ENCODE peak calls at places on chromosomes 6 and 20, in four cellular contexts. K is HCT116, V is GM12865, M is lower lobe of right lung. D is an unnamed sample.

GRCh38 chr20:12965880-12966270 is 42.9 kb upstream of the SPTLC3 start:
- DNase-seq in K (no peak), V (no peak), M (no peak), D (no peak)

GRCh38 chr6:156131221-156131903 is 645.8 kb upstream of the ARID1B start:
- DNase-seq in K (no peak), V (peak), M (no peak), D (peak)

GRCh38 chr6:75893776-75894152 is 144.7 kb downstream of the MYO6 start:
- DNase-seq in K (no peak), V (no peak), M (no peak), D (no peak)

GRCh38 chr6:1068905-1069304 is 243.0 kb upstream of the FOXQ1 start:
- DNase-seq in K (no peak), V (no peak), M (no peak), D (no peak)

GRCh38 chr6:155117266-155117665 is 122.2 kb downstream of the TIAM2 start:
- DNase-seq in K (no peak), V (no peak), M (no peak), D (no peak)

GRCh38 chr6:24273471-24273870 is 84.4 kb downstream of the DCDC2 start:
- DNase-seq in K (no peak), V (no peak), M (no peak), D (no peak)

GRCh38 chr6:138105446-138105845 is 1.8 kb downstream of the PERP start:
- DNase-seq in K (no peak), V (no peak), M (no peak), D (no peak)

GRCh38 chr6:34284563-34285545 is 36.0 kb upstream of the SMIM29 start:
- DNase-seq in K (no peak), V (peak), M (peak), D (no peak)

GRCh38 chr20:53216856-53217576 is 244.9 kb downstream of the TSHZ2 start:
- DNase-seq in K (peak), V (peak), M (peak), D (peak)

GRCh38 chr6:148789991-148790390 is 43.2 kb downstream of the UST start:
- DNase-seq in K (no peak), V (no peak), M (no peak), D (no peak)

GRCh38 chr20:1654994-1655393 is 2.6 kb downstream of the SIRPG start:
- DNase-seq in K (no peak), V (no peak), M (no peak), D (no peak)

GRCh38 chr6:5645275-5645674 is 361.4 kb downstream of the NRN1 start:
- DNase-seq in K (no peak), V (no peak), M (no peak), D (no peak)

GRCh38 chr6:131946992-131947955 is 3.9 kb downstream of the CCN2 start:
- DNase-seq in K (no peak), V (no peak), M (no peak), D (no peak)
- H3K4me3 ChIP-seq in K (no peak), V (no peak), M (peak), D (no peak)

DNA sequence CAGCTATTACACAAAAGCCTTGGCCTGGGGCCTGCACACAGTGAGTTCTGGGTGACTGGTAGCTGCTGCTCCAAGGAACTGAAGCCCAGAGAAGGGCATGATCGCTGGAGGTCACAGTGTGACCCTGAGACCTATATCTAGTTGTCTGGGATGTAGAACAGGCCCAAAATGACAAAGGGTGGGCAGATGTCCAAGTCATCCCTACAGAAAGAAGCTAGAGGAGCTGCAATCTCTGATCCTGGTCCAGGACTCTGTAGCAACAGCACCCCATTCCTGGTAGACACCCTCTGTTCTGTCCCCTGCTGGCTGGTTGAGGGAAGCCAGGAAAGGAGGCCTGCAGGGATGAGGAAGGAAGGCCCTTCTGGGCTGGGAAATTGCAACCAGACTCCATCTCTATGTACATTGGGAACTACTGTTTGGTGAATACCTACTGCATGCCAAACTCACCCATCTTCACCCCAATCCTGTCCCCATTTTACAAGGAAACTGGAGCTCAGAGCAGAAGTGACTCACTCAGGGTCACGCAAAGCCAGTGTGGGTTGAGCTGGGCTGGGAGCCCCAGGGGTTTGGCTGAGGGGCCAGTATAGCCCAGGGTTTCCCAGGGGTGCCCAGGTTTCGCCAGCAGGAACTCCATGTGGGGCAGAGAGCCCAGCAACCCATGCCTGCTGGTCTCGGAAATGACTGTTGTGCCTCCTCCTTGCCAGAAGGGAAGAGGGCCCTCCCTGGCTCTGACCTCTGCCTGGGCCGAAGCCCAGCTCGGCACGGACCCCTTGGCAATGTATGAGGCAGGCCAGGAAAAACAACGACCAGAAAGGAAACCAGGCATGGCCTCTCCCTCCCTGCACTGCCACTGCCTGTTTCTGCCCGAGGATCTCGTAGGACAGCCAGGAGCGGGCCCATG is 44.9 kb upstream of the TLDC2 start:
- DNase-seq in K (no peak), V (no peak), M (peak), D (no peak)
- TF ChIP-seq CTCF in K (no peak), V (no peak), M (peak), D (peak)

GRCh38 chr20:18587665-18588553 is at the start of gene DTD1:
- DNase-seq in K (peak), V (peak), M (peak), D (peak)
- H3K4me3 ChIP-seq in K (peak), V (peak), M (peak), D (peak)

GRCh38 chr6:119148825-119149525 is 70.5 kb upstream of the FAM184A start:
- DNase-seq in K (no peak), V (no peak), M (no peak), D (no peak)
- TF ChIP-seq CTCF in K (peak), V (no peak), M (no peak), D (no peak)

D was measured in GM12864.